ENCODE peak calls at places on chromosomes 5 and 9, in eight cellular contexts. One of them, this sample, is unnamed.

GRCh38 chr5:73451218-73452130 is 2.9 kb upstream of the FOXD1 start:
- DNase-seq in omental fat pad: no peak
- DNase-seq in foreskin fibroblast: peak
- DNase-seq in lung: peak
- DNase-seq in fibroblast of pulmonary artery: peak
- DNase-seq in right atrium auricular region: no peak
- DNase-seq in astrocyte of the cerebellum: no peak
- DNase-seq in endothelial cell: peak
- DNase-seq in this sample: peak

GRCh38 chr5:141825241-141825671 is 53.0 kb downstream of the PCDH1 start:
- DNase-seq in omental fat pad: no peak
- DNase-seq in foreskin fibroblast: no peak
- DNase-seq in lung: no peak
- DNase-seq in fibroblast of pulmonary artery: no peak
- DNase-seq in right atrium auricular region: no peak
- DNase-seq in astrocyte of the cerebellum: no peak
- DNase-seq in endothelial cell: no peak
- DNase-seq in this sample: no peak

GRCh38 chr5:56827043-56827442 is 11.7 kb downstream of the MAP3K1 start:
- DNase-seq in omental fat pad: no peak
- DNase-seq in foreskin fibroblast: no peak
- DNase-seq in lung: no peak
- DNase-seq in fibroblast of pulmonary artery: no peak
- DNase-seq in right atrium auricular region: no peak
- DNase-seq in astrocyte of the cerebellum: no peak
- DNase-seq in endothelial cell: peak
- DNase-seq in this sample: peak

GRCh38 chr9:131011274-131012022 is 2.5 kb downstream of the LAMC3 start:
- DNase-seq in omental fat pad: no peak
- DNase-seq in foreskin fibroblast: no peak
- DNase-seq in lung: no peak
- DNase-seq in fibroblast of pulmonary artery: no peak
- DNase-seq in right atrium auricular region: no peak
- DNase-seq in astrocyte of the cerebellum: no peak
- DNase-seq in endothelial cell: no peak
- DNase-seq in this sample: no peak

GRCh38 chr9:11702529-11702928 is 990.7 kb upstream of the TYRP1 start:
- DNase-seq in omental fat pad: no peak
- DNase-seq in foreskin fibroblast: no peak
- DNase-seq in lung: no peak
- DNase-seq in fibroblast of pulmonary artery: no peak
- DNase-seq in right atrium auricular region: no peak
- DNase-seq in astrocyte of the cerebellum: no peak
- DNase-seq in endothelial cell: no peak
- DNase-seq in this sample: no peak

GRCh38 chr5:35926389-35927051 is 11.9 kb downstream of the CAPSL start:
- DNase-seq in omental fat pad: peak
- DNase-seq in foreskin fibroblast: peak
- DNase-seq in lung: peak
- DNase-seq in fibroblast of pulmonary artery: peak
- DNase-seq in right atrium auricular region: no peak
- DNase-seq in astrocyte of the cerebellum: no peak
- DNase-seq in endothelial cell: peak
- DNase-seq in this sample: peak

GRCh38 chr5:100731768-100732167 is 171.3 kb downstream of the ST8SIA4 start:
- DNase-seq in omental fat pad: no peak
- DNase-seq in foreskin fibroblast: no peak
- DNase-seq in lung: no peak
- DNase-seq in fibroblast of pulmonary artery: no peak
- DNase-seq in right atrium auricular region: no peak
- DNase-seq in astrocyte of the cerebellum: no peak
- DNase-seq in endothelial cell: no peak
- DNase-seq in this sample: peak

GRCh38 chr9:121297414-121297813 is 29.5 kb downstream of the GSN start:
- DNase-seq in omental fat pad: no peak
- DNase-seq in foreskin fibroblast: no peak
- DNase-seq in lung: no peak
- DNase-seq in fibroblast of pulmonary artery: no peak
- DNase-seq in right atrium auricular region: no peak
- DNase-seq in astrocyte of the cerebellum: no peak
- DNase-seq in endothelial cell: no peak
- DNase-seq in this sample: no peak

GRCh38 chr5:164352695-164353094 is 847.3 kb downstream of the MAT2B start:
- DNase-seq in omental fat pad: no peak
- DNase-seq in foreskin fibroblast: no peak
- DNase-seq in lung: no peak
- DNase-seq in fibroblast of pulmonary artery: no peak
- DNase-seq in right atrium auricular region: no peak
- DNase-seq in astrocyte of the cerebellum: no peak
- DNase-seq in endothelial cell: no peak
- DNase-seq in this sample: no peak

GRCh38 chr5:148820778-148821395 is 5.5 kb upstream of the ADRB2 start:
- DNase-seq in omental fat pad: no peak
- DNase-seq in foreskin fibroblast: no peak
- DNase-seq in lung: no peak
- DNase-seq in fibroblast of pulmonary artery: peak
- DNase-seq in right atrium auricular region: no peak
- DNase-seq in astrocyte of the cerebellum: peak
- DNase-seq in endothelial cell: peak
- DNase-seq in this sample: no peak

DNA sequence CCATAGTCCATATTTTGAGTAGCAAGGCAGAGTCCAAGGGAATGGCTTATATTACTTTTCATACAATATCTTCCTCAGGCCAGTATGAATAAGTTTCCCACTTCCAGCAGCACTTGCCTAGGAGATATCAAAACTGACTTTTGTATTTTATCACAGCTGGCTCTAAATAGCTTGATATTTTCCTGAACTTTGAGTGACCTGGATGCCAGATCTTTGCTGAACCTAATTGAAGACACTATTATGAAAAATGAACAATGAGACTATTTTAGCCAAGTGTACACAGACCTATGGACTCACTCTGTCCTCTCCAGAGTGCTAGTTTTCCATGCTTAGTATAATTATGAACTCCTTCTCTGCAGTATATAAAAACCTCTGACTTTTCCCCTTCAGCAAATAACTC is 475.6 kb upstream of the PTGER4 start:
- DNase-seq in omental fat pad: no peak
- DNase-seq in foreskin fibroblast: no peak
- DNase-seq in lung: no peak
- DNase-seq in fibroblast of pulmonary artery: no peak
- DNase-seq in right atrium auricular region: no peak
- DNase-seq in astrocyte of the cerebellum: no peak
- DNase-seq in endothelial cell: no peak
- DNase-seq in this sample: no peak
- TF ChIP-seq CTCF in omental fat pad: no peak
- TF ChIP-seq CTCF in foreskin fibroblast: no peak
- TF ChIP-seq CTCF in lung: no peak
- TF ChIP-seq CTCF in fibroblast of pulmonary artery: no peak
- TF ChIP-seq CTCF in right atrium auricular region: no peak
- TF ChIP-seq CTCF in astrocyte of the cerebellum: no peak
- TF ChIP-seq CTCF in endothelial cell: no peak
- TF ChIP-seq CTCF in this sample: no peak

DNA sequence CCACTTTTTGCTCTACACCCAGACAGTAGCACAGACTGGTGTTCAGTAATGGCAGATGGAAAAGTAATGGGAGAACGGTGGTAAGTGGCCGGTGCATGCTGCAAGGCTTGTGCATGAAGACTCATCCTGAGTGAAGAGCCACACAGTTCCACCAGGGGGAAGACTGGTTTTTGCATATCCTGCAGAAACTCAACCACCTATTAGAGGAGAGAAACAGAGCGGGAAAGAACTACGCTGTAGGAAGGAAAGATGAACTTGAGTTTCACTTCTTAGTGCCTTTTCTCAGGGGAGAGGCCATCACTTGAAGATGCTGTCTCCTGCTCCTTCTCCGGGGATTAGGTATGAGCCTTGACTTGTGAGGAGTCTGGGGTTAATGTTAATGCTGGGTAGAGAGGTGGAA is 9.4 kb upstream of the PRSS3 start:
- DNase-seq in omental fat pad: no peak
- DNase-seq in foreskin fibroblast: no peak
- DNase-seq in lung: no peak
- DNase-seq in fibroblast of pulmonary artery: peak
- DNase-seq in right atrium auricular region: no peak
- DNase-seq in astrocyte of the cerebellum: no peak
- DNase-seq in endothelial cell: no peak
- DNase-seq in this sample: peak
- TF ChIP-seq CTCF in omental fat pad: no peak
- TF ChIP-seq CTCF in foreskin fibroblast: peak
- TF ChIP-seq CTCF in lung: no peak
- TF ChIP-seq CTCF in fibroblast of pulmonary artery: peak
- TF ChIP-seq CTCF in right atrium auricular region: peak
- TF ChIP-seq CTCF in astrocyte of the cerebellum: peak
- TF ChIP-seq CTCF in endothelial cell: peak
- TF ChIP-seq CTCF in this sample: no peak

GRCh38 chr5:317086-317811 is 4.3 kb upstream of the AHRR start:
- DNase-seq in omental fat pad: no peak
- DNase-seq in foreskin fibroblast: peak
- DNase-seq in lung: no peak
- DNase-seq in fibroblast of pulmonary artery: peak
- DNase-seq in right atrium auricular region: no peak
- DNase-seq in astrocyte of the cerebellum: peak
- DNase-seq in endothelial cell: peak
- DNase-seq in this sample: peak
- TF ChIP-seq CTCF in omental fat pad: no peak
- TF ChIP-seq CTCF in foreskin fibroblast: peak
- TF ChIP-seq CTCF in lung: peak
- TF ChIP-seq CTCF in fibroblast of pulmonary artery: peak
- TF ChIP-seq CTCF in right atrium auricular region: peak
- TF ChIP-seq CTCF in astrocyte of the cerebellum: peak
- TF ChIP-seq CTCF in endothelial cell: no peak
- TF ChIP-seq CTCF in this sample: peak

GRCh38 chr5:96595300-96596090 is 66.7 kb upstream of the CAST start:
- DNase-seq in omental fat pad: no peak
- DNase-seq in foreskin fibroblast: no peak
- DNase-seq in lung: no peak
- DNase-seq in fibroblast of pulmonary artery: no peak
- DNase-seq in right atrium auricular region: no peak
- DNase-seq in astrocyte of the cerebellum: no peak
- DNase-seq in endothelial cell: no peak
- DNase-seq in this sample: peak
- TF ChIP-seq CTCF in omental fat pad: no peak
- TF ChIP-seq CTCF in foreskin fibroblast: peak
- TF ChIP-seq CTCF in lung: no peak
- TF ChIP-seq CTCF in fibroblast of pulmonary artery: peak
- TF ChIP-seq CTCF in right atrium auricular region: peak
- TF ChIP-seq CTCF in astrocyte of the cerebellum: peak
- TF ChIP-seq CTCF in endothelial cell: peak
- TF ChIP-seq CTCF in this sample: peak

GRCh38 chr5:173451031-173451430 is 122.8 kb upstream of the STC2 start:
- DNase-seq in omental fat pad: no peak
- DNase-seq in foreskin fibroblast: no peak
- DNase-seq in lung: no peak
- DNase-seq in fibroblast of pulmonary artery: peak
- DNase-seq in right atrium auricular region: no peak
- DNase-seq in astrocyte of the cerebellum: no peak
- DNase-seq in endothelial cell: peak
- DNase-seq in this sample: peak
- TF ChIP-seq CTCF in omental fat pad: no peak
- TF ChIP-seq CTCF in foreskin fibroblast: peak
- TF ChIP-seq CTCF in lung: no peak
- TF ChIP-seq CTCF in fibroblast of pulmonary artery: peak
- TF ChIP-seq CTCF in right atrium auricular region: peak
- TF ChIP-seq CTCF in astrocyte of the cerebellum: peak
- TF ChIP-seq CTCF in endothelial cell: peak
- TF ChIP-seq CTCF in this sample: peak

DNA sequence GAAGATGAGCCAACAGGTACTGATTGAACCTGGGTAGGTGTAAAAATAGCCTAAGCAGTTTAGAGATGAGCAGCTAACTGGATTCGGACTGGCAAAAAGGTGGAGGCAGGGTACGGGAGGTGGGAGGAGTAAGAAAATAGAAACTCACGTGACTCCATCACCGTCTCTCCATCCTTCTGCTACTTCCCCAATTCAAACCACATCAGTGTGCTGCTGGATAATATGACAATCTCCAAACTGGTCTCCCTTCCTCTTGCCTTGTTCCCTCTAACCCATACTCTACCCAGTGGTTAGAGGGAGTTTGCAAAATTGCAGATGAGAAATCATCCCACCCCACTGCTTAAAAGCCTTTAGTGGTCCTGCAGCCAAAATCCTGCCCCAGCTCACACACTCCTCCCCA is 42.7 kb downstream of the RIGI start:
- DNase-seq in omental fat pad: no peak
- DNase-seq in foreskin fibroblast: no peak
- DNase-seq in lung: no peak
- DNase-seq in fibroblast of pulmonary artery: no peak
- DNase-seq in right atrium auricular region: no peak
- DNase-seq in astrocyte of the cerebellum: no peak
- DNase-seq in endothelial cell: no peak
- DNase-seq in this sample: no peak
- TF ChIP-seq CTCF in omental fat pad: no peak
- TF ChIP-seq CTCF in foreskin fibroblast: no peak
- TF ChIP-seq CTCF in lung: no peak
- TF ChIP-seq CTCF in fibroblast of pulmonary artery: no peak
- TF ChIP-seq CTCF in right atrium auricular region: no peak
- TF ChIP-seq CTCF in astrocyte of the cerebellum: no peak
- TF ChIP-seq CTCF in endothelial cell: no peak
- TF ChIP-seq CTCF in this sample: no peak

GRCh38 chr9:19517202-19517942 is 108.6 kb downstream of the ACER2 start:
- DNase-seq in omental fat pad: no peak
- DNase-seq in foreskin fibroblast: no peak
- DNase-seq in lung: no peak
- DNase-seq in fibroblast of pulmonary artery: peak
- DNase-seq in right atrium auricular region: no peak
- DNase-seq in astrocyte of the cerebellum: no peak
- DNase-seq in endothelial cell: peak
- DNase-seq in this sample: peak
- TF ChIP-seq CTCF in omental fat pad: no peak
- TF ChIP-seq CTCF in foreskin fibroblast: peak
- TF ChIP-seq CTCF in lung: no peak
- TF ChIP-seq CTCF in fibroblast of pulmonary artery: peak
- TF ChIP-seq CTCF in right atrium auricular region: no peak
- TF ChIP-seq CTCF in astrocyte of the cerebellum: no peak
- TF ChIP-seq CTCF in endothelial cell: peak
- TF ChIP-seq CTCF in this sample: no peak

This sample was measured in activated CD8-positive, alpha-beta T cell treated with anti-CD3 and anti-CD28 coated beads for 36 hours.